ENCODE peak calls at places on chromosomes 12 and 14, in six cellular contexts. Y is neuronal stem cell, Z is endodermal cell, R is A549, M is neural progenitor cell, V is right atrium auricular region. U is an unnamed sample.
A peak's percentile ranks its signal among the peaks of the same experiment; 100 is the strongest.

GRCh38 chr14:31881531-31882310 is 195.4 kb upstream of the ARHGAP5 start:
- DNase-seq in M (no peak), R (no peak), Y (no peak), V (no peak), Z (no peak), U (no peak)

GRCh38 chr12:47397664-47398281 is 308.1 kb downstream of the RPAP3 start:
- DNase-seq in R (peak; percentile 95), Z (no peak), Y (no peak), M (peak; percentile 20), V (no peak), U (peak; percentile 61)

GRCh38 chr12:21340406-21340805 is 5.7 kb upstream of the SLCO1A2 start:
- DNase-seq in R (no peak), Y (no peak), V (no peak), Z (no peak), M (no peak), U (no peak)

GRCh38 chr12:43148711-43149110 is 403.3 kb downstream of the ADAMTS20 start:
- DNase-seq in Z (no peak), R (no peak), V (no peak), Y (no peak), M (no peak), U (no peak)

GRCh38 chr14:61444215-61444768 is 122.9 kb downstream of the PRKCH start:
- DNase-seq in V (no peak), Z (no peak), R (no peak), Y (no peak), M (no peak), U (no peak)

GRCh38 chr14:31937730-31938346 is 139.3 kb upstream of the ARHGAP5 start:
- DNase-seq in R (peak; percentile 96), M (no peak), V (peak; percentile 69), Z (peak; percentile 61), Y (no peak), U (peak; percentile 78)

GRCh38 chr14:72565200-72565599 is 328.7 kb downstream of the DPF3 start:
- DNase-seq in Z (no peak), M (no peak), V (no peak), R (no peak), Y (no peak), U (no peak)

GRCh38 chr12:93039930-93040329 is 110.8 kb upstream of the EEA1 start:
- DNase-seq in Z (no peak), V (no peak), R (no peak), M (no peak), Y (no peak), U (no peak)

GRCh38 chr14:60315591-60315990 is 66.6 kb downstream of the PPM1A start:
- DNase-seq in Y (no peak), R (no peak), Z (peak; percentile 84), M (peak; percentile 16), V (no peak), U (no peak)

GRCh38 chr12:74401966-74402365 is 135.7 kb upstream of the ATXN7L3B start:
- DNase-seq in R (peak; percentile 79), M (no peak), V (no peak), Z (no peak), Y (no peak), U (no peak)

GRCh38 chr14:66295386-66295785 is 190.8 kb upstream of the CCDC196 start:
- DNase-seq in Z (no peak), R (no peak), M (no peak), Y (no peak), V (no peak), U (no peak)

GRCh38 chr14:22781606-22782000 is 15.1 kb downstream of the OXA1L start:
- DNase-seq in Y (no peak), R (no peak), M (no peak), V (no peak), Z (no peak), U (no peak)

GRCh38 chr14:22776215-22776614 is 9.7 kb downstream of the OXA1L start:
- DNase-seq in R (no peak), Y (no peak), M (no peak), Z (no peak), V (no peak), U (no peak)

GRCh38 chr14:22780105-22780679 is 13.7 kb downstream of the OXA1L start:
- DNase-seq in Y (no peak), R (no peak), V (no peak), Z (no peak), M (no peak), U (no peak)

GRCh38 chr14:22786685-22787084 is 20.2 kb downstream of the OXA1L start:
- DNase-seq in R (no peak), M (no peak), V (no peak), Y (no peak), Z (no peak), U (no peak)

DNA sequence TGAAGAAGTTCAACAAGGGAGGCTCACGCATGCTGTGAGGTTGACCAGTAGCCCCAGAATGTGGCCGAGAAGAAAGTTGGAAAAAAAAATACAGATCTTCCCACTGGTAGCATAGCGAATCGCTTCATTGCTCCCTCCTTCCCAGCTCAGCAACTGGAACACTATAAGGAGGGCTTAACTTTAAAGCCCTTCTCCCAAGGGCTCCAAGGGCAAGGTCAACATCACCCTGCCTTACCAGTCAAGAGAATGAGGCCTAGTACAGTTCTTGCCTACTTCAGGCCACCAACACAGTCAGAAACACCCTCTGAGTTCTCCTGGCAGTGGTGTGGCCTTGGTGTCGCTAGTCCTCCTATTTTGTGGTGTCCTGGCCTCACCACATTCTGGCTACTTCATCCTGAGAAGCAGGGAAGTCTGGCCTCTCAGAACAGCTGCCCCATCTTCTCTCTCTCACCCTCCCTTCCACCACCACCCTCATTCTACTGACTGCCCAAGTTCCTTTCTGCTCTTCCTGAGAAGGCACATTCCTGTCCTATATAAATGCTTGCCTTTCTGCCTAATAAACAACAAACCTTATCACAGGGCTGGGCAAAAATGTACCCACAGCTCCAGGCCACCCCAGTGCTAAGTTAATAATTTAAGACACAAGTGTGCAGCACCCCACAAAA is 14.6 kb downstream of the OXA1L start:
- DNase-seq in M (no peak), Y (no peak), Z (no peak), R (no peak), V (no peak), U (no peak)
- H3K27ac ChIP-seq in M (no peak overlapping the region), Y (no peak overlapping the region), Z (no peak overlapping the region), R (no peak overlapping the region), V (no peak overlapping the region), U (no peak overlapping the region)

GRCh38 chr12:129662184-129662583 is 241.6 kb downstream of the TMEM132D start:
- DNase-seq in M (no peak), V (no peak), Z (no peak), Y (no peak), R (peak; percentile 3), U (no peak)
- H3K27ac ChIP-seq in M (no peak overlapping the region), V (no peak overlapping the region), Z (no peak overlapping the region), Y (no peak overlapping the region), R (no peak overlapping the region), U (no peak overlapping the region)

GRCh38 chr14:89369656-89370055 is 47.4 kb downstream of the FOXN3 start:
- DNase-seq in M (no peak), Y (no peak), R (no peak), V (no peak), Z (no peak), U (no peak)
- H3K27ac ChIP-seq in M (no peak overlapping the region), Y (no peak overlapping the region), R (no peak overlapping the region), V (no peak overlapping the region), Z (no peak overlapping the region), U (no peak overlapping the region)

GRCh38 chr14:91146661-91147060 is 32.8 kb downstream of the DGLUCY start:
- DNase-seq in Y (no peak), R (no peak), V (no peak), M (no peak), Z (no peak), U (no peak)
- H3K27ac ChIP-seq in Y (no peak overlapping the region), R (no peak overlapping the region), V (peak overlapping the region; percentile 19), M (no peak overlapping the region), Z (no peak overlapping the region), U (no peak overlapping the region)

GRCh38 chr12:72586456-72586855 is 314.3 kb downstream of the TRHDE start:
- DNase-seq in Y (no peak), R (no peak), M (peak; percentile 31), Z (peak; percentile 58), V (no peak), U (no peak)
- H3K27ac ChIP-seq in Y (peak overlapping the region; percentile 35), R (no peak overlapping the region), M (no peak overlapping the region), Z (no peak overlapping the region), V (no peak overlapping the region), U (no peak overlapping the region)

GRCh38 chr12:22803725-22804124 is 178.8 kb downstream of the ETNK1 start:
- DNase-seq in Y (no peak), Z (peak; percentile 83), M (no peak), R (peak; percentile 15), V (no peak), U (no peak)

GRCh38 chr12:22797686-22798085 is 172.7 kb downstream of the ETNK1 start:
- DNase-seq in Y (no peak), Z (no peak), M (no peak), R (no peak), V (no peak), U (no peak)

GRCh38 chr12:22800332-22800731 is 175.4 kb downstream of the ETNK1 start:
- DNase-seq in R (no peak), Z (no peak), M (no peak), V (no peak), Y (no peak), U (no peak)

GRCh38 chr12:22802883-22803640 is 178.1 kb downstream of the ETNK1 start:
- DNase-seq in M (no peak), R (no peak), V (no peak), Z (no peak), Y (no peak), U (no peak)
- H3K27ac ChIP-seq in M (no peak overlapping the region), R (no peak overlapping the region), V (no peak overlapping the region), Z (no peak overlapping the region), Y (no peak overlapping the region), U (no peak overlapping the region)

GRCh38 chr12:124874188-124874587 is 10.5 kb upstream of the SCARB1 start:
- DNase-seq in Z (no peak), R (no peak), Y (no peak), M (no peak), V (no peak), U (no peak)
- H3K27ac ChIP-seq in Z (no peak overlapping the region), R (no peak overlapping the region), Y (no peak overlapping the region), M (no peak overlapping the region), V (no peak overlapping the region), U (no peak overlapping the region)

DNA sequence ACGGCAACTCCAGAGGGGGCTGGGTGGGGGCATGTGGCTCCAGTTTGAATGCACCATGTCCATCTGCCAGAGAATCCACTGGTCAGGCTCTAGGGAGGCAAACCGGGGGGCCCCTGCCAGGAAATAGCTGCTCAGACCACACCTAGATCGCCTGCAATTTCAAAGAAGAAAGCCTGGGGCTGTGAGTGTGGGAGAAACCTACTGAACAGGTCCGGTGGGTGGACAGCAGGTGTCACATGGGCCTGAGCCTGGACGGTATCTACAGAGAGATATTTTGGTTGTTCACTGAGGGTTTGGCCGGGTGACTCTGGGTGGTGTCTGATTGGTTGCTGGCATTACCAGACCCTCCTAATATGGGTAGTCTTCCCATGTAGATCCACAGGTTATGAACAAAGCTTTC is 32.0 kb downstream of the DAO start:
- DNase-seq in Z (no peak), V (no peak), R (no peak), M (no peak), Y (no peak), U (no peak)
- H3K27ac ChIP-seq in Z (no peak overlapping the region), V (no peak overlapping the region), R (no peak overlapping the region), M (no peak overlapping the region), Y (no peak overlapping the region), U (no peak overlapping the region)

DNA sequence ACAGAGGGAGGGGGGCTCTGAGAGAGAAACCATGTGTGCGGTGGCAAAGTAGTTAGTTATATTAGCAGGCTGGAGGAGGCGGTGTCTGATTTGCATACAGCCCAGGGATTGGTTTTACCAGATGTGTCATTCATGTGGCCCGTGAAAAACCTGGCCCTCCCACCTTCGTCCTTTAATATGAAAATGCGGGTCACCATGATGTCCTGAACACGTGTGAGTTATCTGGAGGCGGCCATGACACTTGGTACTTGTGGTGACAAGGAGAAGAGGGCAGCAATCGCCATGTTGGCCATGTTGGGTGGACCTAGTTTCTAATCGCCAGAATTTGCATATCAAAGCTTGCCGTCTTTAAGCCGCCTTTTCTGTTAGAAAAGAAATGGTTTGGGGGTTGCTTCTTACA is 108.8 kb downstream of the RAD51B start:
- DNase-seq in M (no peak), V (no peak), R (no peak), Y (no peak), Z (peak; percentile 79), U (no peak)
- H3K27ac ChIP-seq in M (no peak overlapping the region), V (no peak overlapping the region), R (no peak overlapping the region), Y (no peak overlapping the region), Z (no peak overlapping the region), U (no peak overlapping the region)

U was measured in SJSA1.